ENCODE peak calls at places on chromosome 4, in four cellular contexts. C, B, E and V are unnamed samples.

GRCh38 chr4:95165926-95166524 is 382.7 kb downstream of the UNC5C start:
- DNase-seq in C (no peak), B (peak; percentile 81), E (peak; percentile 87), V (no peak)

GRCh38 chr4:147981305-147981704 is 249.4 kb downstream of the ARHGAP10 start:
- DNase-seq in C (no peak), B (peak; percentile 36), E (no peak), V (no peak)

GRCh38 chr4:113881256-113881655 is 98.2 kb downstream of the ARSJ start:
- DNase-seq in C (no peak), B (peak; percentile 25), E (no peak), V (no peak)

GRCh38 chr4:20044502-20044911 is 207.2 kb upstream of the SLIT2 start:
- DNase-seq in C (no peak), B (peak; percentile 77), E (no peak), V (no peak)

GRCh38 chr4:73862357-73862756 is 6.8 kb upstream of the CXCL1 start:
- DNase-seq in C (no peak), B (peak; percentile 47), E (no peak), V (no peak)

GRCh38 chr4:118821590-118822293 is 14.2 kb downstream of the SEC24D start:
- DNase-seq in C (no peak), B (no peak), E (no peak), V (no peak)

GRCh38 chr4:102345795-102346100 is 466 bp upstream of the SLC39A8 start:
- DNase-seq in C (peak; percentile 40), B (no peak), E (no peak), V (no peak)

GRCh38 chr4:19983072-19983471 is 268.6 kb upstream of the SLIT2 start:
- DNase-seq in C (no peak), B (peak; percentile 97), E (no peak), V (no peak)

GRCh38 chr4:24053906-24054305 is 164.1 kb upstream of the PPARGC1A start:
- DNase-seq in C (no peak), B (no peak), E (no peak), V (no peak)

GRCh38 chr4:159273126-159273438 is 170.2 kb downstream of the RAPGEF2 start:
- DNase-seq in C (no peak), B (peak; percentile 55), E (peak; percentile 47), V (no peak)

GRCh38 chr4:102786279-102786678 is 25.5 kb upstream of the MANBA start:
- DNase-seq in C (no peak), B (no peak), E (peak; percentile 2), V (no peak)

GRCh38 chr4:57401586-57401985 is 291.4 kb upstream of the IGFBP7 start:
- DNase-seq in C (no peak), B (no peak), E (no peak), V (no peak)

GRCh38 chr4:21780158-21780557 is 168.4 kb downstream of the KCNIP4 start:
- DNase-seq in C (no peak), B (no peak), E (no peak), V (no peak)